ENCODE peak calls at places on chromosomes 12 and 14, in ten cellular contexts. G, F, B, C, M, J, E, T, D and S are unnamed samples.

GRCh38 chr12:74846116-74846515 is 308.5 kb downstream of the ATXN7L3B start:
- DNase-seq in G (no peak), F (no peak), B (no peak), C (no peak), M (no peak), J (no peak), E (no peak), T (no peak), D (no peak), S (no peak)

GRCh38 chr12:131673519-131674265 is 37.2 kb upstream of the SFSWAP start:
- DNase-seq in G (peak; percentile 13), F (no peak), B (no peak), C (peak; percentile 9), M (no peak), J (no peak), E (no peak), T (no peak), D (no peak), S (no peak)

GRCh38 chr12:87368259-87368658 is 660.9 kb downstream of the C12orf50 start:
- DNase-seq in G (no peak), F (no peak), B (no peak), C (no peak), M (no peak), J (no peak), E (no peak), T (no peak), D (no peak), S (no peak)

GRCh38 chr14:55052259-55052930 is 948 bp downstream of the MAPK1IP1L start:
- DNase-seq in G (peak; percentile 51), F (peak; percentile 37), B (no peak), C (peak; percentile 54), M (no peak), J (no peak), E (no peak), T (no peak), D (no peak), S (no peak)

GRCh38 chr14:60722163-60722835 is 1.9 kb downstream of the SIX4 start:
- DNase-seq in G (peak; percentile 44), F (peak; percentile 43), B (peak; percentile 73), C (peak; percentile 52), M (peak; percentile 69), J (peak; percentile 58), E (no peak), T (no peak), D (no peak), S (no peak)

GRCh38 chr12:2992724-2993123 is 33.5 kb downstream of the TEAD4 start:
- DNase-seq in G (no peak), F (no peak), B (no peak), C (no peak), M (no peak), J (no peak), E (no peak), T (no peak), D (no peak), S (no peak)

GRCh38 chr12:42360747-42361403 is 34.9 kb downstream of the PPHLN1 start:
- DNase-seq in G (peak; percentile 12), F (no peak), B (no peak), C (peak; percentile 13), M (no peak), J (no peak), E (no peak), T (no peak), D (no peak), S (no peak)

GRCh38 chr12:67107751-67108269 is 161.3 kb upstream of the CAND1 start:
- DNase-seq in G (no peak), F (no peak), B (no peak), C (no peak), M (no peak), J (no peak), E (no peak), T (no peak), D (no peak), S (no peak)

GRCh38 chr12:99772274-99772673 is 124.7 kb downstream of the GARIN6 start:
- DNase-seq in G (no peak), F (no peak), B (no peak), C (peak; percentile 29), M (no peak), J (no peak), E (no peak), T (no peak), D (no peak), S (no peak)

GRCh38 chr14:49975799-49976198 is 82.9 kb downstream of the ARF6 start:
- DNase-seq in G (no peak), F (no peak), B (no peak), C (no peak), M (no peak), J (no peak), E (no peak), T (no peak), D (peak; percentile 47), S (no peak)

GRCh38 chr14:80231732-80232131 is 20.4 kb upstream of the DIO2 start:
- DNase-seq in G (no peak), F (no peak), B (no peak), C (no peak), M (no peak), J (no peak), E (no peak), T (no peak), D (no peak), S (no peak)

GRCh38 chr14:26138764-26139445 is 458.9 kb downstream of the NOVA1 start:
- DNase-seq in G (peak; percentile 73), F (no peak), B (no peak), C (peak; percentile 46), M (no peak), J (no peak), E (no peak), T (no peak), D (no peak), S (no peak)

GRCh38 chr12:39441189-39441962 is 1.5 kb downstream of the KIF21A start:
- DNase-seq in G (no peak), F (no peak), B (no peak), C (no peak), M (no peak), J (no peak), E (no peak), T (no peak), D (no peak), S (no peak)

GRCh38 chr14:105093426-105094192 is 28.4 kb upstream of the GPR132 start:
- DNase-seq in G (peak; percentile 75), F (peak; percentile 65), B (peak; percentile 75), C (peak; percentile 89), M (no peak), J (no peak), E (no peak), T (peak; percentile 87), D (peak; percentile 77), S (peak; percentile 75)

GRCh38 chr14:51573607-51574006 is 78.1 kb upstream of the FRMD6 start:
- DNase-seq in G (no peak), F (no peak), B (no peak), C (no peak), M (no peak), J (no peak), E (no peak), T (no peak), D (no peak), S (no peak)

GRCh38 chr14:74135386-74135785 is 50.6 kb downstream of the LIN52 start:
- DNase-seq in G (peak; percentile 69), F (peak; percentile 46), B (no peak), C (peak; percentile 92), M (no peak), J (no peak), E (no peak), T (no peak), D (no peak), S (no peak)

GRCh38 chr14:88386395-88386794 is 938 bp downstream of the SPATA7 start:
- DNase-seq in G (no peak), F (no peak), B (no peak), C (no peak), M (no peak), J (no peak), E (no peak), T (no peak), D (no peak), S (no peak)
- H3K4me3 ChIP-seq in G (peak overlapping the region; percentile 97), F (peak overlapping the region; percentile 98), B (peak overlapping the region; percentile 86), C (peak overlapping the region; percentile 64), M (peak overlapping the region; percentile 83), J (peak overlapping the region; percentile 89), E (peak overlapping the region; percentile 93), T (peak overlapping the region; percentile 73), D (peak overlapping the region; percentile 77), S (peak overlapping the region; percentile 90)

DNA sequence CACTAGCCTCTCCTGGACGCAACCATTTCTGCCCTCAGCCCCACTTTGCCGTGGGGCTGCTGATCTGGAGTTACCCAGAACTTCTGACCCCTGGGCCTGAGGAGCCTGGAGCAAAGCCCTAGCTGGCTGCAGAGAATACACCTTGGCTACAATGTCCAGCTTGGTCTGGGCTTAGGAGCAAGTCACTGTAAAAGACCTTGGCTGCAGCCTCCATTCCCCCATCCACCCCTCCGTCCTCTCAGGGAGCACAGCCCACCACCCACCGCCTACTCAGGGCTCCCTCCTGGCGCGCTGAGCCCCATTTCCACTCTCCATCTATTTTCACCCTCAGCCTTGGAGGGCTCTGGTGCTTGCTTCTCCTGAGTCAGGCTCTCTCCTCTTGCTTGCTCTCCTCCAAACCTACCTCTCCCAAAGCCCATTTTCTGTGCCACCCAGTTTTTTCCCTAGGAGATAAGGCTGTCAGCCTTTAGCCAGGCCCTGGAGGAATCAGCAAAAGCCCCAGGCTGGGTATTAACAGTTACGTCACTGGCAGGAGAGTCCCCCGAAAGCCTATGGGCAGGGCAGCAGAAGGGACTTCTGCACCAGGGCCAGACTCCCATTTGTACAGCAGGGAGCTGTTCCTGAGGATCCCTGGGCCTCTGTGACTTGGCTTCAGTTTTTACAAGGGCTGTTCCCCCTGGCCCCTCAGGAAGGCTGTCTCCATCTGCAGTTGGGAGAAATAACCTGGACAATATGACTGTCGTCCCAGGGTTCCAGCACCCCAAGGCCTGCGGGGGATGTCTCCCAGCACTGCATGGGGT is 42.7 kb downstream of the ERH start:
- DNase-seq in G (no peak), F (no peak), B (no peak), C (no peak), M (no peak), J (no peak), E (no peak), T (peak; percentile 62), D (no peak), S (no peak)
- H3K4me3 ChIP-seq in G (no peak overlapping the region), F (no peak overlapping the region), B (no peak overlapping the region), C (no peak overlapping the region), M (no peak overlapping the region), J (peak overlapping the region; percentile 46), E (no peak overlapping the region), T (no peak overlapping the region), D (no peak overlapping the region), S (no peak overlapping the region)

GRCh38 chr14:100827140-100827517 is 1.2 kb downstream of the MEG3 start:
- DNase-seq in G (peak; percentile 25), F (no peak), B (peak; percentile 42), C (peak; percentile 39), M (no peak), J (no peak), E (no peak), T (no peak), D (no peak), S (no peak)
- H3K4me3 ChIP-seq in G (peak overlapping the region; percentile 82), F (peak overlapping the region; percentile 82), B (peak overlapping the region; percentile 18), C (no peak overlapping the region), M (peak overlapping the region; percentile 46), J (no peak overlapping the region), E (peak overlapping the region; percentile 86), T (peak overlapping the region; percentile 41), D (no peak overlapping the region), S (peak overlapping the region; percentile 56)

GRCh38 chr12:125492354-125493270 is 427.4 kb downstream of the AACS start:
- DNase-seq in G (no peak), F (no peak), B (no peak), C (no peak), M (no peak), J (no peak), E (no peak), T (no peak), D (no peak), S (no peak)

GRCh38 chr12:125491585-125491984 is 426.4 kb downstream of the AACS start:
- DNase-seq in G (no peak), F (no peak), B (no peak), C (no peak), M (no peak), J (no peak), E (no peak), T (no peak), D (no peak), S (no peak)

GRCh38 chr12:125493704-125494308 is 428.6 kb downstream of the AACS start:
- DNase-seq in G (no peak), F (no peak), B (no peak), C (no peak), M (no peak), J (no peak), E (no peak), T (no peak), D (no peak), S (no peak)
- H3K4me3 ChIP-seq in G (no peak overlapping the region), F (no peak overlapping the region), B (no peak overlapping the region), C (no peak overlapping the region), M (no peak overlapping the region), J (no peak overlapping the region), E (no peak overlapping the region), T (no peak overlapping the region), D (no peak overlapping the region), S (no peak overlapping the region)